ENCODE peak calls at places on chromosomes 16 and 17, in four cellular contexts. F is heart left ventricle, C is cardiac muscle cell, Y is body of pancreas. T is an unnamed sample. For H3K9me3, the result is how much of the 10 kb centered on the place peaks cover.

GRCh38 chr16:79093554-79093967 is 507.0 kb downstream of the MAF start:
- DNase-seq in F (no peak), C (no peak), Y (no peak), T (no peak)

GRCh38 chr16:89166696-89167424 is 4.7 kb upstream of the CDH15 start:
- DNase-seq in F (no peak), C (no peak), Y (no peak), T (no peak)

GRCh38 chr17:74094651-74095050 is 108.8 kb upstream of the RPL38 start:
- DNase-seq in F (no peak), C (no peak), Y (no peak), T (no peak)

GRCh38 chr16:66717112-66717675 is 20.7 kb upstream of the CMTM4 start:
- DNase-seq in F (peak), C (peak), Y (no peak), T (no peak)

GRCh38 chr17:74442670-74443515 is 11.0 kb downstream of the GPRC5C start:
- DNase-seq in F (peak), C (peak), Y (peak), T (no peak)

GRCh38 chr16:77748426-77748825 is 26.1 kb downstream of the NUDT7 start:
- DNase-seq in F (no peak), C (no peak), Y (no peak), T (no peak)

GRCh38 chr17:51540151-51540550 is 279.8 kb downstream of the UTP18 start:
- DNase-seq in F (no peak), C (no peak), Y (no peak), T (no peak)

GRCh38 chr17:75447951-75448856 is 8.2 kb upstream of the TMEM94 start:
- DNase-seq in F (no peak), C (no peak), Y (no peak), T (no peak)

GRCh38 chr16:10922328-10923145 is 19.7 kb downstream of the DEXI start:
- DNase-seq in F (peak), C (peak), Y (peak), T (no peak)

GRCh38 chr16:84973776-84974523 is 37.4 kb downstream of the ZDHHC7 start:
- DNase-seq in F (no peak), C (no peak), Y (no peak), T (no peak)

GRCh38 chr16:11354733-11355574 is 9.7 kb downstream of the RMI2 start:
- DNase-seq in F (no peak), C (peak), Y (no peak), T (peak)

GRCh38 chr17:2928294-2928890 is 132.2 kb downstream of the RAP1GAP2 start:
- DNase-seq in F (no peak), C (no peak), Y (peak), T (no peak)

GRCh38 chr17:1559743-1560581 is 2.6 kb downstream of the PITPNA start:
- DNase-seq in F (no peak), C (no peak), Y (no peak), T (no peak)

GRCh38 chr16:77062878-77063566 is 128.0 kb upstream of the MON1B start:
- DNase-seq in F (no peak), C (no peak), Y (no peak), T (no peak)

GRCh38 chr17:38750312-38751121 is 2.0 kb upstream of the PSMB3 start:
- DNase-seq in F (peak), C (no peak), Y (no peak), T (no peak)

GRCh38 chr17:81066072-81066471 is 31.1 kb downstream of the BAIAP2 start:
- DNase-seq in F (no peak), C (no peak), Y (no peak), T (no peak)

GRCh38 chr17:2963332-2964027 is 99.9 kb downstream of the OR1D5 start:
- DNase-seq in F (no peak), C (no peak), Y (no peak), T (no peak)

GRCh38 chr17:40086150-40087044 is 14.0 kb downstream of the NR1D1 start:
- DNase-seq in F (peak), C (peak), Y (peak), T (peak)

GRCh38 chr17:80498920-80499410 is 22.6 kb upstream of the NPTX1 start:
- DNase-seq in F (no peak), C (no peak), Y (no peak), T (no peak)

GRCh38 chr16:13426279-13426678 is 493.7 kb upstream of the ERCC4 start:
- DNase-seq in F (no peak), C (no peak), Y (no peak), T (no peak)

GRCh38 chr16:76748698-76749097 is 442.3 kb upstream of the MON1B start:
- DNase-seq in F (no peak), C (no peak), Y (no peak), T (no peak)

GRCh38 chr16:53126390-53126789 is 71.6 kb downstream of the CHD9 start:
- DNase-seq in F (no peak), C (no peak), Y (no peak), T (no peak)

GRCh38 chr17:50955160-50955559 is 89.0 kb upstream of the TOB1 start:
- DNase-seq in F (no peak), C (no peak), Y (no peak), T (no peak)

GRCh38 chr16:51562896-51563295 is 411.8 kb upstream of the SALL1 start:
- DNase-seq in F (no peak), C (no peak), Y (no peak), T (no peak)

GRCh38 chr17:49217651-49218413 is 7.3 kb downstream of the ABI3 start:
- DNase-seq in F (peak), C (no peak), Y (no peak), T (peak)

GRCh38 chr16:15990902-15991301 is 41.5 kb downstream of the ABCC1 start:
- DNase-seq in F (no peak), C (no peak), Y (no peak), T (no peak)

GRCh38 chr17:19365833-19366636 is 3.5 kb upstream of the B9D1 start:
- DNase-seq in F (no peak), C (no peak), Y (no peak), T (no peak)

GRCh38 chr16:30060354-30061194 is 5.0 kb upstream of the ALDOA start:
- DNase-seq in F (peak), C (no peak), Y (no peak), T (no peak)

GRCh38 chr16:88768041-88768876 is 16.8 kb downstream of the PIEZO1 start:
- DNase-seq in F (peak), C (peak), Y (peak), T (no peak)

GRCh38 chr17:17375826-17376225 is 72.7 kb downstream of the NT5M start:
- DNase-seq in F (no peak), C (no peak), Y (no peak), T (no peak)

GRCh38 chr16:3223913-3224515 is 10.9 kb downstream of the ZNF200 start:
- DNase-seq in F (no peak), C (no peak), Y (no peak), T (no peak)

GRCh38 chr16:3065742-3066439 is 451 bp downstream of the IL32 start:
- DNase-seq in F (no peak), C (no peak), Y (peak), T (no peak)

GRCh38 chr16:75555707-75556512 is at the start of gene TMEM231:
- DNase-seq in F (peak), C (peak), Y (peak), T (peak)

GRCh38 chr17:358491-359133 is 6.0 kb upstream of the RPH3AL start:
- DNase-seq in F (no peak), C (no peak), Y (no peak), T (no peak)

GRCh38 chr17:15478845-15479244 is 11.4 kb upstream of the CDRT4 start:
- DNase-seq in F (no peak), C (no peak), Y (no peak), T (no peak)

GRCh38 chr17:39942076-39942475 is 14.5 kb downstream of the LRRC3C start:
- DNase-seq in F (no peak), C (no peak), Y (no peak), T (no peak)

GRCh38 chr16:50458694-50459271 is 89.4 kb upstream of the NKD1 start:
- DNase-seq in F (no peak), C (no peak), Y (no peak), T (no peak)

GRCh38 chr17:9928601-9929341 is 23.7 kb upstream of the RCVRN start:
- DNase-seq in F (no peak), C (peak), Y (no peak), T (no peak)

GRCh38 chr16:75494696-75495601 is at the start of gene CHST6:
- DNase-seq in F (peak), C (peak), Y (peak), T (no peak)

GRCh38 chr16:35148748-35149147 is 1689.3 kb downstream of the TP53TG3F start:
- DNase-seq in F (no peak), C (no peak), Y (no peak), T (no peak)

GRCh38 chr16:35147556-35148504 is 1688.4 kb downstream of the TP53TG3F start:
- DNase-seq in F (no peak), C (no peak), Y (no peak), T (no peak)

GRCh38 chr16:35152067-35152627 is 1692.7 kb downstream of the TP53TG3F start:
- DNase-seq in F (no peak), C (no peak), Y (no peak), T (no peak)

GRCh38 chr16:35150805-35151312 is 1691.4 kb downstream of the TP53TG3F start:
- DNase-seq in F (no peak), C (no peak), Y (no peak), T (no peak)

DNA sequence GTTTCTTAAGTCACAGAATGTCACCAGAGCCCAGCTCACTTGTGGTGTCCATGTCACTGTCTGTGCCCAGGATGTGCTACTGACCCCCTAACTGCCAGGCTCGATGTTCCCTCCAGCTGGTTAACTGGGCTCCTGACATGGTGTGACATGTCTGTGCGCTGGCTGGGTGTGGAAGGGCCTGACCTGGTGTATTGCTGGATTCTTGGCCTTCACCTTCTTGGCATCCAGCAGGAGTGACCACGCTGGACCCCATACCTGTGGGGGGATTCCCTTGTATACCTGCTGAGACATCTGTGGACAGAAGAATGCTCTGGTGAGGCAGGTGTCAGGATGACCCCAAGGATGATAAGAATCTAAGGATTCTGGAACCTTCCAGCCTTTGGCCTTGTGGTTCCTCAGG is 1690.1 kb downstream of the TP53TG3F start:
- DNase-seq in F (no peak), C (no peak), Y (no peak), T (no peak)
- H3K9me3 ChIP-seq in F (under half), C (under half), Y (under half), T (under half)

GRCh38 chr16:82991941-82992675 is 365.3 kb downstream of the CDH13 start:
- DNase-seq in F (no peak), C (no peak), Y (no peak), T (no peak)

GRCh38 chr16:82993415-82993814 is 366.6 kb downstream of the CDH13 start:
- DNase-seq in F (no peak), C (no peak), Y (no peak), T (no peak)

GRCh38 chr16:82995286-82995926 is 368.6 kb downstream of the CDH13 start:
- DNase-seq in F (no peak), C (no peak), Y (no peak), T (no peak)

GRCh38 chr16:82992826-82993225 is 366.1 kb downstream of the CDH13 start:
- DNase-seq in F (no peak), C (no peak), Y (no peak), T (no peak)

GRCh38 chr16:82993874-82994375 is 367.2 kb downstream of the CDH13 start:
- DNase-seq in F (no peak), C (no peak), Y (no peak), T (no peak)
- H3K9me3 ChIP-seq in F (under half), C (under half), Y (under half), T (under half)

DNA sequence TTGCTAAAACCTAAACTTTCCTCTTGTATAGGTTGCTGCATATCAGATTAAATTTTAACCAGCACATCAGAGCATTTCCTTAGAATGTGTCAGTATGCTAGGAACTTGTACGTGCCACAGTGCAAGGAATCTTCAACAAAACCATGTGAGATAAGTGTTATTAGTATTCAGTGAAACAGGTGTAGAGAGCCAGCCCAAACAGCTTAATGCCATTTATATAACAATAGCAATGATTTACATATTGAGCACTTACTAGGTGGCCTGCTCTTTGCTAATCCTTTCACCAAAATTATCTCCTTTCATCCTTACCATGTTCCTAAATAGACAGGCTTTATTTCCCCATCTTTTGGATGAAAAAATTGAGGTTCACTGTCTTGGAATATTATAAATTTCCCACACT is 485.7 kb downstream of the HS3ST4 start:
- DNase-seq in F (no peak), C (no peak), Y (no peak), T (no peak)
- H3K9me3 ChIP-seq in F (under half), C (under half), Y (under half), T (under half)

DNA sequence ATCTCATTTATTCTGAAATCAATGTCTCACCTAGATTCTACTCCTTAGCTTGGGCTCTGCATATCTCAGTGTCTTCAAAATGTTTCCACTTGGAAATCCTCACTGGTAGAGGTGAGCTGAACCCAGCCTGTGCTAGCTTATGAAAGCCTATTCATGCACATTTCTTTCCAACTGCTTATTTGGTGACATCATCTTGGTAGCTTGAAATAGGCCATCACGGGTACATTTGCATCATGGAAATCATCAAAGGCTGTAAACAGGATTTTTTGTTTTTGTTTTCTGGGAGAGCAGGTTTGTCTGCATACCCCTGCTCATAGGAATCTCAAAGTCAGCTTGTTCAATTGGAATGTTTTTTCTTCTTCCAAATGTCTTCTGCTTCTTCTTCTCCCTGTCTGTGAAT is 130.8 kb downstream of the KCNJ18 start:
- DNase-seq in F (no peak), C (no peak), Y (no peak), T (no peak)
- H3K9me3 ChIP-seq in F (under half), C (under half), Y (under half), T (under half)

GRCh38 chr16:63171545-63171944 is 1135.3 kb upstream of the CDH8 start:
- DNase-seq in F (no peak), C (no peak), Y (no peak), T (no peak)

GRCh38 chr16:63174801-63175200 is 1138.6 kb upstream of the CDH8 start:
- DNase-seq in F (no peak), C (no peak), Y (no peak), T (no peak)

DNA sequence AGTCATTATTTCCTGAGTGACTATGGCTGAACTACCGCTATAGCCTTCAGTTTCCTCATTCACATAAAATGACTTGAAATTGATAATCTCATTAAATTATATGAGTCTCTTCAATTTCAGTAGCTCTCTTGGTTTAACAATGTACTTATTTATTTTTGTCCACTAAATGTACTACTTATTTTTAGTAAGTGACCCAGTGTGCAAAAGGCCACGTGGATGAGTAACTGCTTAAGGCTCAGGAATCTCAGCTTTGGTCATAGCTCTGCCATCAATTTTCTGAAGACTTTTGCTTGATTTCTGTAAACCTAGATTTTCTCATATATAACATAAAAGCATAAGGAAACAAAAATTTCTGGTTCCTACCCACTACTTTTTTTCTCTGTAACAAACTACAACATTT is 1132.9 kb upstream of the CDH8 start:
- DNase-seq in F (no peak), C (no peak), Y (no peak), T (no peak)
- H3K9me3 ChIP-seq in F (under half), C (under half), Y (under half), T (under half)

DNA sequence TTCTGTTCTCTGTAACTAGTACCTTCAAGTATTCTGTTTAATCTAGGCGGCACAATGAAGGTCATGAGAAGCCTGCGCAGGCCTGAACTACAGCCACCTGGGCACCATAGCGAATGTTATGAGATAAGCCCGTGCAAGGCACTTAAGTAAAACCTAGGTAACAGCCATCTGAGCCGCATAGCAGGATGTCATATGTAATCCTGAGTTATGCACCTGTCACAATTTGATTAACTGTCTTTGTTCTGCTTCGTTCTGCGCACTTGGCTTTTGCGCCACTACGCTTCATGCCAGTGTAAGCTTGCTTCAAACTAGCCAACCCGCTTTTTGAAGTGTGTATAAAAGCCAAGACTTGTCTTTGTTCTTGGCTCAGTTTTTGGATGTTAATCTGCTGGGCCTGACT is 449.8 kb downstream of the KCNJ18 start:
- DNase-seq in F (no peak), C (no peak), Y (no peak), T (no peak)
- H3K9me3 ChIP-seq in F (under half), C (under half), Y (under half), T (under half)

GRCh38 chr16:25568991-25569390 is 122.8 kb upstream of the HS3ST4 start:
- DNase-seq in F (no peak), C (no peak), Y (no peak), T (no peak)

DNA sequence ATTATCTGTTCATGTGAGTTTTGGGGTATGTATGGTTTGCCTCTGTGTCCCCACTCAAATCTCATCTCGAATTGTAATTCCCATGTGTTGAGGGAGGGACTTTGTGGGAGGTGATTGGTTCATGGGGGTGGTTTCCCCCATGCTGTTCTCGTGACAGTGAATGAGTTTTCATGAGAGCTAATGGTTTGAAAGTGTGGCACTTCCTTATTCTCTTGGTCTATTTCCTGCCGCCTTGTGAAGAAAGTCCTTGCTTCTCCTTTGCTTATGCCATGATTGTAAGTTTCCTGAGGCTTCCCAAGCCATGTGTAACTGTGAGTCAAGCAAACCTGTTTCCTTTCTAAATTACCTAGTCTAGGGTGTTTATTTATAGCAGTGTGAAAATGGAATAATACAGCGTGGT is 128.1 kb upstream of the HS3ST4 start:
- DNase-seq in F (no peak), C (no peak), Y (no peak), T (no peak)
- H3K9me3 ChIP-seq in F (under half), C (under half), Y (under half), T (under half)

DNA sequence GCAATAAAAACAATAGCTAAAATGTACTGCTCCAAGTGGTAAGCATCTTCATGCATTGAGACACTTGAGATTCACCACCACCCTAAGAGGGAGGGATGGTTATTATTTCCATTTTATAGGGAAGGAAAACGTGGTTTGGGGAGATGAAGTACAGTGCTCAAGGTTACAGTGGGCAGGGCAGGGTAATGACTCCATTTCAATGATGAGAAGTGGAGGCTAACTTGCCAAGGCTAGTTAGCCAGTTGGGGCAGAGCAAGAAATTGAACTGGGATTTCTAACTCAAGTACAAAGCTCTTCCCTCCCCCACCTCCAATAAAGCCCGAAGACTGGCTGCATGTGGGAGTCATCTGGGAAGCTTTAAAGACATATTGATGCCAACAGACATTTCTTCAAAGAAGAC is 6.3 kb upstream of the SPACA3 start:
- DNase-seq in F (no peak), C (no peak), Y (no peak), T (no peak)
- H3K9me3 ChIP-seq in F (under half), C (under half), Y (under half), T (under half)

GRCh38 chr17:22492331-22492730 is 800.0 kb downstream of the KCNJ18 start:
- DNase-seq in F (no peak), C (no peak), Y (no peak), T (no peak)

GRCh38 chr17:22496450-22496849 is 804.1 kb downstream of the KCNJ18 start:
- DNase-seq in F (no peak), C (no peak), Y (no peak), T (no peak)
- H3K9me3 ChIP-seq in F (under half), C (under half), Y (under half), T (under half)